ENCODE peak calls at places on chromosomes 4 and X, in seven cellular contexts. R is amniotic stem cell; Q is Caco-2; J is ascending aorta; U is CD4-positive, alpha-beta T cell; O is H4; K is lung microvascular endothelial cell. A is an unnamed sample.

GRCh38 chr4:148514041-148514440 is 71.8 kb upstream of the NR3C2 start:
- DNase-seq in R (no peak), Q (no peak), J (no peak), U (no peak), O (no peak), K (peak; percentile 5), A (no peak)

GRCh38 chr4:157739237-157739636 is 433.6 kb downstream of the GASK1B start:
- DNase-seq in R (no peak), Q (no peak), J (no peak), U (no peak), O (peak; percentile 49), K (no peak), A (no peak)

GRCh38 chr4:156294577-156294976 is 340.9 kb upstream of the CTSO start:
- DNase-seq in R (peak; percentile 24), Q (no peak), J (no peak), U (no peak), O (peak; percentile 88), K (peak; percentile 15), A (no peak)

GRCh38 chr4:3688018-3688998 is 77.9 kb upstream of the ADRA2C start:
- DNase-seq in R (no peak), Q (no peak), J (peak; percentile 55), U (no peak), O (no peak), K (no peak), A (no peak)

GRCh38 chr4:139020384-139020783 is 4.8 kb downstream of the NOCT start:
- DNase-seq in R (no peak), Q (no peak), J (no peak), U (no peak), O (no peak), K (no peak), A (no peak)

GRCh38 chrX:19554786-19555185 is 39.5 kb upstream of the MAP3K15 start:
- DNase-seq in R (peak; percentile 53), Q (no peak), J (no peak), U (no peak), O (peak; percentile 79), K (no peak), A (no peak)

GRCh38 chr4:110085131-110085530 is 113.3 kb downstream of the ELOVL6 start:
- DNase-seq in R (no peak), Q (no peak), J (no peak), U (no peak), O (peak; percentile 61), K (peak; percentile 45), A (no peak)

GRCh38 chr4:14596904-14597303 is 405.4 kb upstream of the CPEB2 start:
- DNase-seq in R (no peak), Q (no peak), J (no peak), U (no peak), O (no peak), K (no peak), A (no peak)

GRCh38 chr4:87026795-87027495 is 92.1 kb downstream of the AFF1 start:
- DNase-seq in R (no peak), Q (no peak), J (no peak), U (no peak), O (no peak), K (no peak), A (no peak)